ENCODE peak calls at places on chromosomes 16 and 17, in six cellular contexts. Y is GM23338, M is H1, B is K562, E is GM12878, T is HepG2. P is an unnamed sample.
A peak's percentile ranks its signal among the peaks of the same experiment; 100 is the strongest.

GRCh38 chr17:41814195-41814594 is 1.4 kb downstream of the FKBP10 start:
- DNase-seq in E (no peak), M (no peak), B (no peak), T (no peak), Y (no peak), P (no peak)

GRCh38 chr17:65108152-65108551 is 29.0 kb upstream of the RGS9 start:
- DNase-seq in T (no peak), M (no peak), B (no peak), E (no peak), Y (no peak), P (no peak)

GRCh38 chr16:10121496-10121895 is 60.7 kb downstream of the GRIN2A start:
- DNase-seq in B (no peak), M (no peak), E (no peak), T (no peak), Y (no peak), P (no peak)

GRCh38 chr17:19718613-19719364 is 2.4 kb upstream of the SLC47A2 start:
- DNase-seq in B (peak; percentile 16), E (no peak), Y (peak; percentile 78), T (peak; percentile 38), M (no peak), P (peak; percentile 75)

GRCh38 chr16:1941162-1941923 is 1.7 kb downstream of the MSRB1 start:
- DNase-seq in E (no peak), Y (peak; percentile 78), T (peak; percentile 85), B (peak; percentile 66), M (no peak), P (peak; percentile 72)

GRCh38 chr17:30240177-30240576 is 4.7 kb upstream of the SLC6A4 start:
- DNase-seq in E (no peak), M (no peak), B (no peak), T (no peak), Y (no peak), P (no peak)

GRCh38 chr17:20120835-20121234 is 111.7 kb downstream of the SPECC1 start:
- DNase-seq in M (no peak), T (no peak), B (no peak), E (no peak), Y (no peak), P (no peak)

GRCh38 chr16:85383836-85384825 is 229.0 kb upstream of the GSE1 start:
- DNase-seq in M (no peak), Y (no peak), T (no peak), B (no peak), E (no peak), P (no peak)

GRCh38 chr16:73601911-73602310 is 554.0 kb upstream of the ZFHX3 start:
- DNase-seq in E (peak; percentile 19), T (no peak), B (no peak), M (no peak), Y (no peak), P (no peak)

GRCh38 chr16:72094266-72094610 is 591 bp downstream of the DHX38 start:
- DNase-seq in E (no peak), M (no peak), Y (peak; percentile 40), T (no peak), B (no peak), P (no peak)

GRCh38 chr16:53545433-53545832 is 42.4 kb upstream of the AKTIP start:
- DNase-seq in B (no peak), M (no peak), Y (peak; percentile 39), E (no peak), T (peak; percentile 18), P (no peak)

GRCh38 chr17:21674242-21674731 is 18.0 kb upstream of the KCNJ18 start:
- DNase-seq in T (no peak), B (peak; percentile 46), M (no peak), E (no peak), Y (no peak), P (no peak)

GRCh38 chr16:66159987-66160386 is 206.5 kb upstream of the CDH5 start:
- DNase-seq in T (no peak), B (no peak), E (no peak), M (no peak), Y (no peak), P (no peak)

GRCh38 chr16:74449470-74449869 is 28.2 kb upstream of the CLEC18B start:
- DNase-seq in T (no peak), M (no peak), Y (no peak), B (no peak), E (no peak), P (no peak)

GRCh38 chr17:45973943-45974859 is 24.8 kb upstream of the STH start:
- DNase-seq in T (no peak), B (no peak), M (no peak), Y (no peak), E (no peak), P (no peak)

GRCh38 chr16:61890346-61890745 is 145.9 kb downstream of the CDH8 start:
- DNase-seq in M (no peak), T (no peak), E (no peak), Y (no peak), B (no peak), P (no peak)

GRCh38 chr17:31518478-31518877 is 127.0 kb downstream of the RAB11FIP4 start:
- DNase-seq in E (no peak), Y (no peak), T (no peak), M (no peak), B (no peak), P (no peak)

GRCh38 chr17:10295728-10296343 is 77.0 kb downstream of the MYH13 start:
- DNase-seq in T (peak; percentile 52), B (peak; percentile 51), E (peak; percentile 21), Y (peak; percentile 88), M (peak; percentile 44), P (peak; percentile 80)

GRCh38 chr17:80246266-80246681 is 14.4 kb upstream of the RNF213 start:
- DNase-seq in E (no peak), Y (no peak), B (no peak), T (no peak), M (no peak), P (no peak)

GRCh38 chr17:80246726-80247125 is 13.9 kb upstream of the RNF213 start:
- DNase-seq in Y (no peak), T (no peak), B (no peak), E (no peak), M (no peak), P (no peak)

GRCh38 chr17:80245566-80246265 is 14.9 kb upstream of the RNF213 start:
- DNase-seq in B (no peak), T (no peak), E (no peak), Y (no peak), M (no peak), P (no peak)

GRCh38 chr17:80243526-80244433 is 16.9 kb upstream of the RNF213 start:
- DNase-seq in M (no peak), T (no peak), Y (no peak), E (no peak), B (no peak), P (no peak)

GRCh38 chr17:80244871-80245509 is 15.7 kb upstream of the RNF213 start:
- DNase-seq in M (no peak), B (no peak), T (no peak), Y (no peak), E (no peak), P (no peak)
- TF ChIP-seq CREB1 in M (no peak), B (no peak), T (no peak), Y (no peak), E (no peak), P (no peak)

GRCh38 chr16:12258806-12259205 is 282.3 kb downstream of the SNX29 start:
- DNase-seq in M (no peak), T (no peak), B (no peak), E (no peak), Y (no peak), P (no peak)

GRCh38 chr16:12260647-12261262 is 284.2 kb downstream of the SNX29 start:
- DNase-seq in B (peak; percentile 73), E (no peak), M (no peak), T (peak; percentile 94), Y (peak; percentile 93), P (peak; percentile 62)

GRCh38 chr16:12260119-12260646 is 283.6 kb downstream of the SNX29 start:
- DNase-seq in E (no peak), Y (no peak), M (no peak), B (no peak), T (no peak), P (no peak)

GRCh38 chr16:12257926-12258561 is 281.5 kb downstream of the SNX29 start:
- DNase-seq in T (peak; percentile 95), M (no peak), E (no peak), B (no peak), Y (peak; percentile 28), P (peak; percentile 32)

DNA sequence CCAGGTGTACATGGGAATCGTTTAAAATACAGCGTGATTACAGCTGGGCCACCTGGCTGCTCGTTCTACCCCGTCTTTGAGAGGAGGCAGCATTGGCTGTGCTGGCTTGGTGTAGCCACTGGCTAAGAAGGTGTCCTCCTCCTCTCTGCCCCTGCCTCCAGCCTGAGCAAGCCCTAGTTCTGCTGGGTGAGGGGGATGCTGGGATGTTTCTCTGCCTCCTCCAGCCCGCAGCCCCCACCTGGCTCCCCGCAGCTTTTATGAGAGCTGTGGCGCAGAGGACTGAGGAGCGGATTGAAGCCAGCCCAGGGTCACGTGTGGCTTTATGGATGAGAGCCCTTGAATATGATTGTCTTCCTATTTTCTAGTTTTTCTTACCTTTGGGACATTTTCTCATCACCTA is 282.7 kb downstream of the SNX29 start:
- DNase-seq in B (no peak), Y (no peak), E (no peak), M (no peak), T (no peak), P (no peak)
- TF ChIP-seq CREB1 in B (no peak), Y (no peak), E (no peak), M (no peak), T (no peak), P (no peak)

GRCh38 chr17:55451203-55451641 is 29.6 kb upstream of the MMD start:
- DNase-seq in E (no peak), T (no peak), M (no peak), Y (no peak), B (peak; percentile 75), P (no peak)
- TF ChIP-seq CREB1 in E (no peak), T (no peak), M (no peak), Y (no peak), B (peak; percentile 53), P (no peak)

DNA sequence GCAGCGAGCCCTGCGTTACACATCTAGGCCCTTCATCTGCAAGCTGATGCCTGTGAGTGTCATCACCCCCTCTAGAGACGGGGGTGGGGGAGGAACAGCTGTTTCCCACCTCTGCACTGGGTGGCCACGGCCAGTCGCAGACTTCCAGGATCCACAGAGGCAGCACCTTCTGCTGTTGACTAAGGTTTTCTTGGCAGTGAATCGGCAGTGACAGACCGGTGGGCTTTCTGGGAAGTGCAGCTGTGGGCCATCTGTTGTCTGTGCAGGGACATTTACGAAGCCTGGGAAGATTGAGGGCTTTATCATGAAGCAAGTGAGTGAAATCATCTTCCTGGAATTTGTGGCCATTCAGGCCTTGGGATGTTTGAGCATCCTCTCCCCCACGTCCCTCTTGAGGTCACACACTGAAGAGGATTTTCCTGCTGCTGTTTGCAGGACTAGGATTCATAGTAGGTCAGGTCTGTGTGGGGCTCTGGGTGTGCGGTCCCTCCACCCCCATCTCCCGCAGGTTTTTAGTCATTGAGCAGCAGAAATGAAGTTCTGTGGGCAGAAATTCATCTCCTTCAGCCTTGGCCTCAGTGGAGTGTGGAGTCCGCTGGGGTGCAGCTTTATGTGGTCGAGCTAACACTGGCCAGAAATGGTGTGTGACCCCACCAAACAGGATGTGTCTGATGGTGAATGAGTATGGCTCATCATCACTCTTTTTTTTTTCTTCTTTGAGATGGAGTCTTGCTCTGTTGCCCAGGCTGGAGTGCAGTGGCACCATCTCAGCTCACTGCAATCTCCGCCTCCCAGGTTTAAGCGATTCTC is 12.0 kb downstream of the PGS1 start:
- DNase-seq in T (no peak), E (no peak), B (no peak), Y (peak; percentile 63), M (no peak), P (no peak)
- TF ChIP-seq CREB1 in T (no peak), E (no peak), B (no peak), Y (no peak), M (no peak), P (no peak)

GRCh38 chr17:40191237-40192208 is 14.3 kb downstream of the RAPGEFL1 start:
- DNase-seq in Y (peak; percentile 88), M (peak; percentile 70), T (peak; percentile 71), E (peak; percentile 30), B (peak; percentile 83), P (peak; percentile 84)
- TF ChIP-seq CREB1 in Y (no peak), M (no peak), T (no peak), E (peak; percentile 15), B (no peak), P (no peak)